ENCODE peak calls at places on chromosome 17, in seven cellular contexts. J is heart left ventricle, O is breast epithelium, E is Peyer's patch, X is body of pancreas, M is uterus, Q is testis. G is an unnamed sample.

GRCh38 chr17:32958418-32958817 is 30.5 kb downstream of the TMEM98 start:
- DNase-seq in J (no peak), O (no peak), E (no peak), X (no peak), M (no peak), Q (no peak), G (no peak)

GRCh38 chr17:789160-789840 is 7.1 kb downstream of the MRM3 start:
- DNase-seq in J (no peak), O (no peak), E (no peak), X (no peak), M (peak; percentile 1), Q (no peak), G (no peak)

GRCh38 chr17:48540213-48540612 is 4.7 kb downstream of the HOXB2 start:
- DNase-seq in J (no peak), O (no peak), E (no peak), X (no peak), M (no peak), Q (no peak), G (no peak)

GRCh38 chr17:55005520-55005919 is 37.0 kb downstream of the STXBP4 start:
- DNase-seq in J (no peak), O (no peak), E (no peak), X (no peak), M (no peak), Q (no peak), G (no peak)

GRCh38 chr17:77316191-77316641 is 175.4 kb downstream of the SEC14L1 start:
- DNase-seq in J (no peak), O (peak; percentile 62), E (peak; percentile 46), X (no peak), M (peak; percentile 75), Q (peak; percentile 51), G (no peak)

GRCh38 chr17:1546292-1546922 is 16.2 kb downstream of the PITPNA start:
- DNase-seq in J (no peak), O (no peak), E (peak; percentile 76), X (no peak), M (no peak), Q (no peak), G (no peak)

GRCh38 chr17:75087558-75088453 is at the start of gene SLC16A5:
- DNase-seq in J (peak; percentile 93), O (peak; percentile 88), E (peak; percentile 93), X (peak; percentile 83), M (peak; percentile 91), Q (peak; percentile 66), G (peak; percentile 97)

GRCh38 chr17:78442648-78443128 is 64.2 kb downstream of the PGS1 start:
- DNase-seq in J (peak; percentile 56), O (peak; percentile 31), E (peak; percentile 78), X (peak; percentile 85), M (peak; percentile 31), Q (peak; percentile 49), G (peak; percentile 94)

GRCh38 chr17:43212641-43213490 is 1.2 kb downstream of the TMEM106A start:
- DNase-seq in J (no peak), O (peak; percentile 19), E (no peak), X (peak; percentile 79), M (no peak), Q (no peak), G (no peak)

GRCh38 chr17:63984651-63985386 is 12.1 kb upstream of the SCN4A start:
- DNase-seq in J (peak; percentile 69), O (no peak), E (peak; percentile 65), X (peak; percentile 50), M (no peak), Q (peak; percentile 35), G (no peak)

GRCh38 chr17:31211352-31212012 is 85.6 kb downstream of the OMG start:
- DNase-seq in J (no peak), O (no peak), E (no peak), X (no peak), M (no peak), Q (no peak), G (no peak)

GRCh38 chr17:69581061-69581955 is 166.8 kb downstream of the MAP2K6 start:
- DNase-seq in J (peak; percentile 18), O (no peak), E (peak; percentile 54), X (no peak), M (no peak), Q (no peak), G (no peak)

GRCh38 chr17:4607773-4608187 is 23.5 kb downstream of the SMTNL2 start:
- DNase-seq in J (peak; percentile 76), O (no peak), E (peak; percentile 74), X (peak; percentile 79), M (peak; percentile 73), Q (peak; percentile 94), G (no peak)

GRCh38 chr17:44004761-44005526 is 522 bp downstream of the NAGS start:
- DNase-seq in J (no peak), O (no peak), E (peak; percentile 85), X (no peak), M (peak; percentile 23), Q (no peak), G (no peak)

GRCh38 chr17:48468299-48468698 is 38.3 kb upstream of the SKAP1 start:
- DNase-seq in J (no peak), O (no peak), E (no peak), X (no peak), M (no peak), Q (no peak), G (no peak)

GRCh38 chr17:47205419-47205963 is 3.7 kb upstream of the MYL4 start:
- DNase-seq in J (peak; percentile 56), O (peak; percentile 92), E (peak; percentile 87), X (peak; percentile 75), M (no peak), Q (peak; percentile 37), G (no peak)

GRCh38 chr17:40471856-40472732 is 28.8 kb downstream of the IGFBP4 start:
- DNase-seq in J (no peak), O (no peak), E (no peak), X (no peak), M (no peak), Q (no peak), G (no peak)

GRCh38 chr17:7258731-7259554 is 3.3 kb downstream of the CLDN7 start:
- DNase-seq in J (no peak), O (peak; percentile 78), E (peak; percentile 90), X (peak; percentile 61), M (no peak), Q (no peak), G (no peak)

GRCh38 chr17:2416010-2416734 is 15.3 kb upstream of the MNT start:
- DNase-seq in J (peak; percentile 85), O (peak; percentile 90), E (peak; percentile 97), X (peak; percentile 90), M (peak; percentile 95), Q (peak; percentile 96), G (peak; percentile 98)

GRCh38 chr17:57918017-57918895 is 37.0 kb downstream of the CUEDC1 start:
- DNase-seq in J (no peak), O (no peak), E (no peak), X (no peak), M (no peak), Q (no peak), G (no peak)

GRCh38 chr17:19005442-19005773 is 844 bp upstream of the FAM83G start:
- DNase-seq in J (no peak), O (no peak), E (no peak), X (no peak), M (no peak), Q (no peak), G (no peak)

GRCh38 chr17:1009411-1010085 is 12.6 kb downstream of the TIMM22 start:
- DNase-seq in J (no peak), O (no peak), E (no peak), X (no peak), M (no peak), Q (no peak), G (no peak)

GRCh38 chr17:76547183-76547641 is 7.4 kb downstream of the PRCD start:
- DNase-seq in J (peak; percentile 75), O (no peak), E (peak; percentile 84), X (peak; percentile 50), M (peak; percentile 57), Q (peak; percentile 70), G (no peak)

GRCh38 chr17:60579090-60579489 is 20.9 kb upstream of the PPM1D start:
- DNase-seq in J (no peak), O (no peak), E (no peak), X (no peak), M (peak; percentile 30), Q (no peak), G (no peak)

GRCh38 chr17:82780195-82780594 is 28.3 kb downstream of the TBCD start:
- DNase-seq in J (no peak), O (no peak), E (no peak), X (no peak), M (no peak), Q (no peak), G (no peak)

GRCh38 chr17:7043544-7044268 is at the start of gene SLC16A11:
- DNase-seq in J (peak; percentile 41), O (no peak), E (peak; percentile 83), X (peak; percentile 61), M (peak; percentile 40), Q (peak; percentile 54), G (no peak)

GRCh38 chr17:45857977-45858708 is 13.5 kb downstream of the SPPL2C start:
- DNase-seq in J (no peak), O (no peak), E (no peak), X (no peak), M (no peak), Q (peak; percentile 60), G (no peak)

GRCh38 chr17:50094753-50095616 is at the start of gene PDK2:
- DNase-seq in J (peak; percentile 97), O (peak; percentile 98), E (peak; percentile 98), X (peak; percentile 97), M (peak; percentile 96), Q (peak; percentile 96), G (peak; percentile 99)
- TF ChIP-seq POLR2A in J (peak; percentile 94), O (no peak), E (peak; percentile 89), X (peak; percentile 85), M (peak; percentile 65), Q (no peak), G (peak; percentile 63)

GRCh38 chr17:72427761-72428109 is 306.9 kb downstream of the SOX9 start:
- DNase-seq in J (no peak), O (no peak), E (no peak), X (no peak), M (no peak), Q (no peak), G (no peak)
- H3K27ac ChIP-seq in J (no peak overlapping the region), O (no peak overlapping the region), E (no peak overlapping the region), X (no peak overlapping the region), M (no peak overlapping the region), Q (no peak overlapping the region), G (no peak overlapping the region)

DNA sequence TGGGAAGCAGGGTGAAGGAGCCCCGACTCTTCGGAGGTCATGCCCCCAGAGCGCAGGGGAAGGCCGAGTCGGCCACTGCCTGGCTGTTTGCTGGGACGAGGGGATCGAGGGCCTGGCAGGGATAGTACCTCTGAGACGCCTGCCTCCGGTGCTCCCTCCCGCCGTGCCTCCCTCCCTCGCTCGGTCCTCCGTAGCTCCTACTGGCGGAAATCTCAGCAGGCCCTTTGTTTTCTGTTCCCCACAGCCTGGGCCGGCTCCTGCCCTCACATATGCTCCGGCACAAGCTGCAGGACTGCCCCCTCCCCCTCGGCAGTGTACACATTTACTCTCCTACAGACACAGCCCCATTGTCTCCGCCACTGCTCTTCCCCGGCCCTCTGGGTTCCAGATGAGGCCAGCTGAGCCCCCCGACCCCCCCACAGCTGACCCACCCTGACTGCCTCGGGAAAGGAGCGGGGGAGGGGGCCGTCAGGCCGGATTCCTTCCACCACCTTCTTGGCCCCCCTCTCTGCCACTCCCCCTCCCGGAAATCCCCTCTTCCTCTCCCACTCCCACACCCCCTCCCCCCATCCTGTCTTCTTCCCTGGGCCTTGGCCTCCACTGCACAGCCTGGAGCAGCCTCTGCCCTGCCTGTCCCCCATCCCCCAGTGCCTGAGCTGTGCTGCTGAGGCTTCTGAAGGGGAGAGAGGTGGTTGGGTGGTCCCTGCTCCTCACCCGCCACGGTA is 1.4 kb downstream of the TRAF4 start:
- DNase-seq in J (peak; percentile 50), O (peak; percentile 78), E (peak; percentile 74), X (peak; percentile 76), M (peak; percentile 51), Q (peak; percentile 74), G (no peak)
- TF ChIP-seq POLR2A in J (no peak), O (no peak), E (no peak), X (peak; percentile 66), M (no peak), Q (no peak), G (no peak)

GRCh38 chr17:51152766-51153209 is 571 bp upstream of the NME1 start:
- DNase-seq in J (no peak), O (peak; percentile 19), E (no peak), X (peak; percentile 10), M (no peak), Q (peak; percentile 22), G (no peak)
- H3K27ac ChIP-seq in J (peak overlapping the region; percentile 91), O (peak overlapping the region; percentile 90), E (peak overlapping the region; percentile 75), X (peak overlapping the region; percentile 81), M (peak overlapping the region; percentile 98), Q (peak overlapping the region; percentile 76), G (peak overlapping the region; percentile 89)

G was measured in esophagus muscularis mucosa.